ENCODE peak calls at places on chromosomes 6 and 20, in nine cellular contexts. One of them, this sample, is unnamed.

GRCh38 chr6:157570752-157571151 is 189.8 kb downstream of the ZDHHC14 start:
- DNase-seq in astrocyte: no peak
- DNase-seq in breast epithelium: no peak
- DNase-seq in heart right ventricle: no peak
- DNase-seq in tibial nerve: no peak
- DNase-seq in cardiac muscle cell: no peak
- DNase-seq in lung: no peak
- DNase-seq in Peyer's patch: no peak
- DNase-seq in A549: no peak
- DNase-seq in this sample: no peak

GRCh38 chr20:33668087-33668790 is 1.5 kb downstream of the ACTL10 start:
- DNase-seq in astrocyte: no peak
- DNase-seq in breast epithelium: no peak
- DNase-seq in heart right ventricle: peak; percentile 76
- DNase-seq in tibial nerve: peak; percentile 62
- DNase-seq in cardiac muscle cell: peak; percentile 78
- DNase-seq in lung: peak; percentile 71
- DNase-seq in Peyer's patch: no peak
- DNase-seq in A549: peak; percentile 60
- DNase-seq in this sample: peak; percentile 84

GRCh38 chr6:2958802-2959201 is 12.6 kb downstream of the SERPINB6 start:
- DNase-seq in astrocyte: no peak
- DNase-seq in breast epithelium: no peak
- DNase-seq in heart right ventricle: no peak
- DNase-seq in tibial nerve: no peak
- DNase-seq in cardiac muscle cell: no peak
- DNase-seq in lung: no peak
- DNase-seq in Peyer's patch: no peak
- DNase-seq in A549: no peak
- DNase-seq in this sample: no peak

GRCh38 chr20:64152906-64153305 is 11.3 kb upstream of the MYT1 start:
- DNase-seq in astrocyte: no peak
- DNase-seq in breast epithelium: no peak
- DNase-seq in heart right ventricle: no peak
- DNase-seq in tibial nerve: no peak
- DNase-seq in cardiac muscle cell: no peak
- DNase-seq in lung: no peak
- DNase-seq in Peyer's patch: no peak
- DNase-seq in A549: no peak
- DNase-seq in this sample: no peak

GRCh38 chr20:13661070-13661687 is 22.4 kb upstream of the TASP1 start:
- DNase-seq in astrocyte: peak; percentile 61
- DNase-seq in breast epithelium: no peak
- DNase-seq in heart right ventricle: no peak
- DNase-seq in tibial nerve: no peak
- DNase-seq in cardiac muscle cell: no peak
- DNase-seq in lung: no peak
- DNase-seq in Peyer's patch: no peak
- DNase-seq in A549: no peak
- DNase-seq in this sample: no peak

GRCh38 chr20:50251992-50252491 is 61.4 kb downstream of the CEBPB start:
- DNase-seq in astrocyte: peak; percentile 64
- DNase-seq in breast epithelium: no peak
- DNase-seq in heart right ventricle: no peak
- DNase-seq in tibial nerve: no peak
- DNase-seq in cardiac muscle cell: no peak
- DNase-seq in lung: no peak
- DNase-seq in Peyer's patch: no peak
- DNase-seq in A549: no peak
- DNase-seq in this sample: no peak

GRCh38 chr6:124577734-124578281 is 384.4 kb upstream of the RNF217 start:
- DNase-seq in astrocyte: no peak
- DNase-seq in breast epithelium: no peak
- DNase-seq in heart right ventricle: no peak
- DNase-seq in tibial nerve: no peak
- DNase-seq in cardiac muscle cell: no peak
- DNase-seq in lung: no peak
- DNase-seq in Peyer's patch: no peak
- DNase-seq in A549: no peak
- DNase-seq in this sample: no peak

GRCh38 chr6:157982297-157982579 is 575 bp downstream of the SYNJ2 start:
- DNase-seq in astrocyte: no peak
- DNase-seq in breast epithelium: no peak
- DNase-seq in heart right ventricle: peak; percentile 35
- DNase-seq in tibial nerve: no peak
- DNase-seq in cardiac muscle cell: peak; percentile 58
- DNase-seq in lung: no peak
- DNase-seq in Peyer's patch: peak; percentile 71
- DNase-seq in A549: peak; percentile 30
- DNase-seq in this sample: peak; percentile 73

GRCh38 chr6:145929037-145929633 is 35.0 kb downstream of the SHPRH start:
- DNase-seq in astrocyte: peak; percentile 25
- DNase-seq in breast epithelium: no peak
- DNase-seq in heart right ventricle: no peak
- DNase-seq in tibial nerve: no peak
- DNase-seq in cardiac muscle cell: peak; percentile 39
- DNase-seq in lung: no peak
- DNase-seq in Peyer's patch: no peak
- DNase-seq in A549: peak; percentile 1
- DNase-seq in this sample: peak; percentile 21

GRCh38 chr6:33419580-33420492 is at the start of gene SYNGAP1:
- DNase-seq in astrocyte: peak; percentile 57
- DNase-seq in breast epithelium: no peak
- DNase-seq in heart right ventricle: peak; percentile 68
- DNase-seq in tibial nerve: peak; percentile 52
- DNase-seq in cardiac muscle cell: peak; percentile 57
- DNase-seq in lung: no peak
- DNase-seq in Peyer's patch: no peak
- DNase-seq in A549: no peak
- DNase-seq in this sample: no peak

GRCh38 chr6:126181173-126181741 is 158.7 kb upstream of the CENPW start:
- DNase-seq in astrocyte: no peak
- DNase-seq in breast epithelium: no peak
- DNase-seq in heart right ventricle: no peak
- DNase-seq in tibial nerve: no peak
- DNase-seq in cardiac muscle cell: no peak
- DNase-seq in lung: no peak
- DNase-seq in Peyer's patch: no peak
- DNase-seq in A549: no peak
- DNase-seq in this sample: no peak

GRCh38 chr6:15627829-15628228 is 35.0 kb downstream of the DTNBP1 start:
- DNase-seq in astrocyte: no peak
- DNase-seq in breast epithelium: no peak
- DNase-seq in heart right ventricle: no peak
- DNase-seq in tibial nerve: no peak
- DNase-seq in cardiac muscle cell: no peak
- DNase-seq in lung: no peak
- DNase-seq in Peyer's patch: no peak
- DNase-seq in A549: no peak
- DNase-seq in this sample: no peak

GRCh38 chr6:30180145-30180544 is 16.8 kb downstream of the TRIM15 start:
- DNase-seq in astrocyte: no peak
- DNase-seq in breast epithelium: no peak
- DNase-seq in heart right ventricle: no peak
- DNase-seq in tibial nerve: no peak
- DNase-seq in cardiac muscle cell: no peak
- DNase-seq in lung: no peak
- DNase-seq in Peyer's patch: no peak
- DNase-seq in A549: no peak
- DNase-seq in this sample: no peak

GRCh38 chr6:164410017-164410416 is 899.4 kb downstream of the C6orf118 start:
- DNase-seq in astrocyte: no peak
- DNase-seq in breast epithelium: no peak
- DNase-seq in heart right ventricle: no peak
- DNase-seq in tibial nerve: no peak
- DNase-seq in cardiac muscle cell: no peak
- DNase-seq in lung: no peak
- DNase-seq in Peyer's patch: no peak
- DNase-seq in A549: no peak
- DNase-seq in this sample: no peak

GRCh38 chr6:134169881-134170486 is 117.6 kb upstream of the SLC2A12 start:
- DNase-seq in astrocyte: no peak
- DNase-seq in breast epithelium: no peak
- DNase-seq in heart right ventricle: peak; percentile 56
- DNase-seq in tibial nerve: no peak
- DNase-seq in cardiac muscle cell: no peak
- DNase-seq in lung: no peak
- DNase-seq in Peyer's patch: no peak
- DNase-seq in A549: no peak
- DNase-seq in this sample: no peak

DNA sequence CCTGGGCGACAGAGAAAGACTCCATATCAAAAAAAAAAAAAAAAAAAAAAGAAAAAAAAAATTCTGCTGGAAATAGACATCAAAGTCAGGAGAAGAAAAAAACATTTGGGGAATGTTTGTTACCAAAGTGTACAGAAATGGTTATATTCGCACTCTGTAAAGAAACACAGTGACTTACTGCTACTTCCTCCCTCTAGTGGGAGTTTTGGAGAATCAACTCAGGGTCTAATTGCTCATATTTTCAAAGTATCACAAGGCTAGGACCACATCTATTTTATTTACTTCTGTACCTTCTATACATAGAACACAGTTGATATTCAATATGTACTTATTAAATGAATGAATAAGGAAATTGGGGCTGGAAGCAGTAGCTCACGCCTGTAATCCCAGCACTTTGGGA is 24.4 kb downstream of the ARG1 start:
- DNase-seq in astrocyte: no peak
- DNase-seq in breast epithelium: no peak
- DNase-seq in heart right ventricle: no peak
- DNase-seq in tibial nerve: no peak
- DNase-seq in cardiac muscle cell: no peak
- DNase-seq in lung: no peak
- DNase-seq in Peyer's patch: no peak
- DNase-seq in A549: no peak
- DNase-seq in this sample: no peak
- TF ChIP-seq CTCF in astrocyte: peak; percentile 29
- TF ChIP-seq CTCF in breast epithelium: no peak
- TF ChIP-seq CTCF in heart right ventricle: no peak
- TF ChIP-seq CTCF in tibial nerve: no peak
- TF ChIP-seq CTCF in cardiac muscle cell: peak; percentile 39
- TF ChIP-seq CTCF in lung: no peak
- TF ChIP-seq CTCF in Peyer's patch: no peak
- TF ChIP-seq CTCF in A549: no peak
- TF ChIP-seq CTCF in this sample: peak; percentile 13

GRCh38 chr6:144350176-144350575 is 65.0 kb downstream of the UTRN start:
- DNase-seq in astrocyte: no peak
- DNase-seq in breast epithelium: no peak
- DNase-seq in heart right ventricle: no peak
- DNase-seq in tibial nerve: no peak
- DNase-seq in cardiac muscle cell: no peak
- DNase-seq in lung: no peak
- DNase-seq in Peyer's patch: no peak
- DNase-seq in A549: no peak
- DNase-seq in this sample: no peak

GRCh38 chr6:144351338-144351737 is 66.2 kb downstream of the UTRN start:
- DNase-seq in astrocyte: no peak
- DNase-seq in breast epithelium: no peak
- DNase-seq in heart right ventricle: no peak
- DNase-seq in tibial nerve: no peak
- DNase-seq in cardiac muscle cell: no peak
- DNase-seq in lung: no peak
- DNase-seq in Peyer's patch: no peak
- DNase-seq in A549: no peak
- DNase-seq in this sample: no peak

GRCh38 chr6:144351741-144352140 is 66.6 kb downstream of the UTRN start:
- DNase-seq in astrocyte: peak; percentile 60
- DNase-seq in breast epithelium: no peak
- DNase-seq in heart right ventricle: no peak
- DNase-seq in tibial nerve: no peak
- DNase-seq in cardiac muscle cell: no peak
- DNase-seq in lung: no peak
- DNase-seq in Peyer's patch: no peak
- DNase-seq in A549: no peak
- DNase-seq in this sample: no peak

GRCh38 chr6:144347933-144348332 is 62.8 kb downstream of the UTRN start:
- DNase-seq in astrocyte: no peak
- DNase-seq in breast epithelium: no peak
- DNase-seq in heart right ventricle: no peak
- DNase-seq in tibial nerve: no peak
- DNase-seq in cardiac muscle cell: no peak
- DNase-seq in lung: no peak
- DNase-seq in Peyer's patch: no peak
- DNase-seq in A549: no peak
- DNase-seq in this sample: no peak

GRCh38 chr6:144349690-144350132 is 64.6 kb downstream of the UTRN start:
- DNase-seq in astrocyte: peak; percentile 84
- DNase-seq in breast epithelium: no peak
- DNase-seq in heart right ventricle: peak; percentile 56
- DNase-seq in tibial nerve: no peak
- DNase-seq in cardiac muscle cell: no peak
- DNase-seq in lung: no peak
- DNase-seq in Peyer's patch: no peak
- DNase-seq in A549: no peak
- DNase-seq in this sample: no peak
- H3K27ac ChIP-seq in astrocyte: peak overlapping the region; percentile 51
- H3K27ac ChIP-seq in breast epithelium: peak overlapping the region; percentile 39
- H3K27ac ChIP-seq in heart right ventricle: peak overlapping the region; percentile 33
- H3K27ac ChIP-seq in tibial nerve: peak overlapping the region; percentile 58
- H3K27ac ChIP-seq in cardiac muscle cell: no peak overlapping the region
- H3K27ac ChIP-seq in lung: peak overlapping the region; percentile 71
- H3K27ac ChIP-seq in Peyer's patch: peak overlapping the region; percentile 46
- H3K27ac ChIP-seq in A549: peak overlapping the region; percentile 58
- H3K27ac ChIP-seq in this sample: peak overlapping the region; percentile 45

GRCh38 chr6:130158061-130158460 is 64.7 kb downstream of the SAMD3 start:
- DNase-seq in astrocyte: peak; percentile 73
- DNase-seq in breast epithelium: no peak
- DNase-seq in heart right ventricle: no peak
- DNase-seq in tibial nerve: no peak
- DNase-seq in cardiac muscle cell: no peak
- DNase-seq in lung: no peak
- DNase-seq in Peyer's patch: no peak
- DNase-seq in A549: no peak
- DNase-seq in this sample: no peak
- TF ChIP-seq CTCF in astrocyte: no peak
- TF ChIP-seq CTCF in breast epithelium: no peak
- TF ChIP-seq CTCF in heart right ventricle: no peak
- TF ChIP-seq CTCF in tibial nerve: no peak
- TF ChIP-seq CTCF in cardiac muscle cell: no peak
- TF ChIP-seq CTCF in lung: no peak
- TF ChIP-seq CTCF in Peyer's patch: no peak
- TF ChIP-seq CTCF in A549: no peak
- TF ChIP-seq CTCF in this sample: no peak

DNA sequence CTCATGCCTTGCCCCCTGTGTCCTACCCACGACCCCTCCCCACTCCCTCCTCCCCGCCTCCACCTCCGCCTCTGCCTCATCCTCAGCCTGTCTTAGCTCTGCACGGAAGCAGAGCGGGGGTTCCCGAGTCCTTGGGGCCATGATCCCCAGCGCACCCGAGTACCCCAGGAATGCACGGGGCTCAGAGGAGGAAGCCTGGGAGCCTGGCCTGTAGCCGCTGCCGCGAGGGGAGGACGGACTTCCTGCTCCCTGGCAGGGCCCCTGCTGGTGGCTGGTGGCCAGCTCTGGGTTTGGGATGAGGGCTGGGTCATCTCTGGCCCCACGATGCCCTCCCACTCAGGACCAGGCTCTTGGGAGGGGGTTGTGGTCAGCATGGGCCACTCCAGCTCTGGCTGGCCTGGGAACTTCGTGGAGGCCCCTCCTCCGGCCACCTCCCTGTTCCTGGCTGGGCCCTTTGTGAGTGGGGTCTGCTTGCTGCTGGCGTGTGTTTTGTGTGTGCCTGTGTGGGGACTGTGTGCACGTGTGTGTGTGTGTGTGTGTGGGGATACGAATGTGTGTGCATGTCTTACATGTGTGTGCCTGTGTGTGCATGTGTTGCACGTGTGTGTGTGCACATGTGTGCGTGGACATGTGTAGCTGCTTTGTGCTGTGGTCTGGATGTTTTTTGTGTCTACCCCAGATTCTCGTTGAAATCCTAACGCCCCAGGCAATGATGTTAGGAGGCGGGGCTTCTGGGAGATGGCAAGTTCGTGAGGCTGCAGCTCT is 1.2 kb upstream of the RBBP8NL start:
- DNase-seq in astrocyte: no peak
- DNase-seq in breast epithelium: no peak
- DNase-seq in heart right ventricle: no peak
- DNase-seq in tibial nerve: no peak
- DNase-seq in cardiac muscle cell: no peak
- DNase-seq in lung: no peak
- DNase-seq in Peyer's patch: no peak
- DNase-seq in A549: no peak
- DNase-seq in this sample: no peak
- H3K27ac ChIP-seq in astrocyte: no peak overlapping the region
- H3K27ac ChIP-seq in breast epithelium: peak overlapping the region; percentile 72
- H3K27ac ChIP-seq in heart right ventricle: no peak overlapping the region
- H3K27ac ChIP-seq in tibial nerve: no peak overlapping the region
- H3K27ac ChIP-seq in cardiac muscle cell: no peak overlapping the region
- H3K27ac ChIP-seq in lung: no peak overlapping the region
- H3K27ac ChIP-seq in Peyer's patch: no peak overlapping the region
- H3K27ac ChIP-seq in A549: no peak overlapping the region
- H3K27ac ChIP-seq in this sample: peak overlapping the region; percentile 64

This sample was measured in colonic mucosa.